ENCODE peak calls at places on chromosomes 16 and 17, in four cellular contexts. U is IMR-90, X is neural progenitor cell, W is right lobe of liver. P is an unnamed sample. For H3K9me3, the result is how much of the 10 kb centered on the place peaks cover.

GRCh38 chr16:66457888-66458287 is 30.8 kb downstream of the BEAN1 start:
- DNase-seq in U (peak), X (peak), W (no peak), P (peak)

GRCh38 chr17:82917656-82918345 is 78.0 kb upstream of the ZNF750 start:
- DNase-seq in U (peak), X (peak), W (no peak), P (no peak)

GRCh38 chr17:28552201-28552999 is at the start of gene UNC119:
- DNase-seq in U (peak), X (peak), W (peak), P (peak)

GRCh38 chr16:14097182-14097951 is 26.2 kb downstream of the MRTFB start:
- DNase-seq in U (no peak), X (peak), W (no peak), P (no peak)

GRCh38 chr17:44074231-44074910 is 3.8 kb downstream of the G6PC3 start:
- DNase-seq in U (peak), X (no peak), W (no peak), P (peak)

GRCh38 chr16:27776556-27776955 is 226.6 kb downstream of the KATNIP start:
- DNase-seq in U (no peak), X (no peak), W (no peak), P (no peak)

GRCh38 chr16:29307598-29308507 is 98.7 kb downstream of the NPIPB11 start:
- DNase-seq in U (peak), X (no peak), W (no peak), P (peak)

GRCh38 chr17:50127661-50128361 is 2.1 kb downstream of the SAMD14 start:
- DNase-seq in U (peak), X (no peak), W (no peak), P (no peak)

GRCh38 chr17:59520276-59520675 is 45.1 kb upstream of the DHX40 start:
- DNase-seq in U (no peak), X (no peak), W (no peak), P (no peak)

GRCh38 chr16:318628-319027 is 33.9 kb downstream of the AXIN1 start:
- DNase-seq in U (no peak), X (peak), W (no peak), P (no peak)

GRCh38 chr16:3295783-3296182 is 9.4 kb downstream of the TIGD7 start:
- DNase-seq in U (no peak), X (no peak), W (no peak), P (no peak)
- H3K9me3 ChIP-seq in U (half or more), X (under half), W (under half), P (under half)

DNA sequence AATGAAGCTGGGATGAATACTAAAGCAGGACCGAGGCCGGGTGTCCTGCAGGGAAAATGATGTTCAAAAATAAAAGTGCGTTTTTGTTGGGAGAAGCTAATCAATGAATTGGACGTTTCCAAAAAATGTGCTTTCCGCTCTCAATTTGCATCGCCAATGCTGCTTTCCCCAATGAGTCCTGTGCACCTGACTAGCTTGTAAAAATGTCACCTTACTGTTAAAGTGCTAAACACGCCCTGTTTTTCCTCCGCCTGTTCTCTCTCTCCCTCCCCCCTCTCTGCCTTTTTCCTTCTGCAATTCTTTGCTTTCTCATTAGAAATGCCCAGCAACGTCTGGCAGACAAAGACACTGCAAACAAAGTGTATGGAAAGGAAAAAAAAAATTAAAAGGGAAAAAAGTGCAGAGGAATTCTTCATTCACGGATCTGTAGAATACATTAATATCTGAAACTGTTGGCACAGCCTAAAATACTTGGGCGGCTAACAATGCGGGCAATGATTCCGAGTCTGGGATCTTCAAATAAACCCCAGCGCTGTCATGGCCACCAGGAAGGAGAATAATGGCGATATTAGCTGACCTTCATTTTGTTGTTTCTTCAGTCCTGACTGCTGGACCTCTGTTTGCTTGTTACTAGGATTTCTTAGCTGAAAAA is 244.0 kb downstream of the STX8 start:
- DNase-seq in U (no peak), X (peak), W (no peak), P (no peak)
- H3K9me3 ChIP-seq in U (under half), X (under half), W (under half), P (under half)

DNA sequence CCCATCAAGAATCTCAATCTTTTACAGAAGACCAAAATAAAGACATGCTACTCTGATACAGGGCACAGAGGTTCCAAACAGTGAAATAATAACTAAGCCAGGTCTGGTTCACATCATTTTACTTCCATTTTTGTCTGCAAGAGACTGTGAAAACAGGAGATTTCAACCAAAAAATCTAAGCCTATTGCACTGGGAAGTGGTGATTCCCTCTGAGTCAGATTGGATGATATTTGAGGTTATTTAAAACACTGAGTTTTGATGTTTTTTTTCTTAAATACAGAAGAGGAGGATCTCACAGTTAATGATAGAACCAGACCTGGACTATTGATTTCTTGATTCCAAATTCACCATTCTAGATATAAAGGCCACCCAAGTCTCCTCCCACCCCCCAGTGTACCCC is 117.3 kb upstream of the FAM20A start:
- DNase-seq in U (no peak), X (no peak), W (no peak), P (no peak)
- H3K9me3 ChIP-seq in U (under half), X (under half), W (under half), P (under half)

GRCh38 chr16:35841632-35842031 is 2382.2 kb downstream of the TP53TG3F start:
- DNase-seq in U (no peak), X (no peak), W (no peak), P (no peak)
- H3K9me3 ChIP-seq in U (under half), X (under half), W (under half), P (under half)

GRCh38 chr17:42744283-42744805 is 496 bp downstream of the EZH1 start:
- DNase-seq in U (peak), X (no peak), W (peak), P (peak)
- H3K9me3 ChIP-seq in U (under half), X (under half), W (under half), P (under half)

GRCh38 chr17:53472586-53472985 is 350.1 kb upstream of the KIF2B start:
- DNase-seq in U (no peak), X (no peak), W (no peak), P (peak)
- H3K9me3 ChIP-seq in U (under half), X (under half), W (under half), P (under half)

GRCh38 chr16:52852978-52853377 is 199.7 kb downstream of the CHD9NB start:
- DNase-seq in U (no peak), X (no peak), W (no peak), P (no peak)

DNA sequence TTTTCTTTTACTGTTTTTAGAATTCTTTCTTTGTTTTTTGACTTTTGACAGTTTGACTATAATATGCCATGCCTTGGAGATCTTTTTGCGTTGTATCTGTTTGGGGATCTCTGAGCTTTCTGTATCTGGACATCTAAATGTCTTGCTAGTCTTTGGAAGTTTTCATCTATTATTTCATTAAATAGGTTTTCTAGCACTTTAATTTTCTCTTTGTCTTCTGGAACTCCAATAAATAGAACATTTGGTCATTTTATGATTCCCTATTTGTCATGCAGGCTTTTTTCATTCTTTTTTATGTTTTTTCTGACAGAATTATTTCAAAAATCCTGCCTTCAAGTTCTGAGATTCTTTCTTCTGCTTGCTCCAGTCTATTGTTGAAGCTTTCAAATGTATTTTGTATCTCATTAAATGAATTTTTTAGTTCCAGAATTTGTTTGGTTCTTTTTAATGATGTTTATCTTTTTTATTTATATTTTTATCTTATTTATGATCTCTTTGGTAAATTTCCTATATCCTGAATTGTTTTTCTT is 201.4 kb downstream of the CHD9NB start:
- DNase-seq in U (no peak), X (no peak), W (no peak), P (no peak)
- H3K9me3 ChIP-seq in U (under half), X (under half), W (under half), P (under half)

DNA sequence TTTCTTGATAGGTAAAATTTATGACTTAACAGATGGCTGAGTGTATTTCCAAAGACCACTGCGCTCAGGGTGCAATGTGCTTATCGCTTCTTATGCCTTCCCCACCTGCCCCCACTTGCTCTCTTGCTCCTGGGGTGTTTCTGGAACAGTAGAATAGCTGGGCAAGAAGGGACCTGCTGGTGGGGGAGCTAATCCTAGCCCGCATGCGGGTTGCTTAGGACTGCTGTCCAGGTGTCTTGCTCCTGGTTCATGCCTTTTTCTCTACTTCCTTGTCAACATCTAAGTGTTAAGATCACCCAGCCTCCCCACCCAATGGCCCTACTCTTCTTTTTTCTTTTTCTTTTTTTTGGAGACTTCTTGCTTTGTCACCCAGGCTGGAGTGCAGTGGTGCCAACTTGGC is 132.0 kb downstream of the MSI2 start:
- DNase-seq in U (no peak), X (no peak), W (no peak), P (no peak)
- H3K9me3 ChIP-seq in U (under half), X (under half), W (under half), P (under half)

GRCh38 chr17:9004961-9005285 is 16.4 kb upstream of the NTN1 start:
- DNase-seq in U (no peak), X (no peak), W (no peak), P (no peak)

GRCh38 chr17:9002610-9003354 is 18.5 kb upstream of the NTN1 start:
- DNase-seq in U (no peak), X (peak), W (no peak), P (peak)

GRCh38 chr17:9003355-9004131 is 17.8 kb upstream of the NTN1 start:
- DNase-seq in U (no peak), X (peak), W (no peak), P (no peak)

GRCh38 chr17:9006175-9006767 is 15.0 kb upstream of the NTN1 start:
- DNase-seq in U (no peak), X (no peak), W (no peak), P (no peak)

GRCh38 chr17:9004132-9004960 is 17.0 kb upstream of the NTN1 start:
- DNase-seq in U (no peak), X (peak), W (no peak), P (no peak)
- H3K9me3 ChIP-seq in U (under half), X (under half), W (under half), P (under half)